ENCODE peak calls at places on chromosome 14, in eight cellular contexts. S is astrocyte; M is neuronal stem cell; W is CD4-positive, alpha-beta memory T cell; Y is cardiac muscle cell; K is Peyer's patch; A is HCT116; V is CD8-positive, alpha-beta memory T cell. O is an unnamed sample.
A peak's percentile ranks its signal among the peaks of the same experiment; 100 is the strongest.

GRCh38 chr14:56378046-56378445 is 201.6 kb upstream of the TMEM260 start:
- DNase-seq in V (no peak), A (no peak), S (no peak), M (no peak), Y (no peak), K (no peak), W (no peak), O (no peak)

GRCh38 chr14:104741803-104742251 is 11.1 kb upstream of the SIVA1 start:
- DNase-seq in K (no peak), W (no peak), M (no peak), A (no peak), Y (no peak), S (no peak), V (no peak), O (no peak)

GRCh38 chr14:89856871-89857345 is 97.6 kb downstream of the EFCAB11 start:
- DNase-seq in M (no peak), W (no peak), S (peak; percentile 52), A (no peak), V (no peak), K (no peak), Y (peak; percentile 52), O (no peak)

GRCh38 chr14:63361790-63362189 is 43.1 kb upstream of the GPHB5 start:
- DNase-seq in S (no peak), W (no peak), A (no peak), K (no peak), V (no peak), M (no peak), Y (no peak), O (no peak)

GRCh38 chr14:89589400-89590128 is 172.5 kb upstream of the FOXN3 start:
- DNase-seq in Y (no peak), K (no peak), W (no peak), S (no peak), V (no peak), A (no peak), M (no peak), O (no peak)

GRCh38 chr14:60331201-60332045 is 82.4 kb downstream of the PPM1A start:
- DNase-seq in Y (peak; percentile 63), W (peak; percentile 70), K (peak; percentile 88), M (peak; percentile 88), A (peak; percentile 67), V (peak; percentile 76), S (peak; percentile 10), O (peak; percentile 76)

GRCh38 chr14:73949752-73950734 is at the start of the genes COQ6 and FAM161B:
- DNase-seq in K (peak; percentile 97), M (peak; percentile 94), Y (peak; percentile 97), W (peak; percentile 94), S (peak; percentile 94), A (peak; percentile 97), V (peak; percentile 96), O (peak; percentile 89)

GRCh38 chr14:80055912-80056801 is 155.1 kb downstream of the DIO2 start:
- DNase-seq in S (peak; percentile 46), K (peak; percentile 44), V (no peak), A (no peak), M (peak; percentile 44), Y (peak; percentile 70), W (no peak), O (no peak)

GRCh38 chr14:98959958-98960616 is 311.9 kb downstream of the BCL11B start:
- DNase-seq in M (no peak), A (no peak), V (no peak), W (no peak), Y (no peak), K (no peak), S (no peak), O (no peak)

GRCh38 chr14:96309907-96310330 is 53.2 kb downstream of the ATG2B start:
- DNase-seq in K (no peak), S (no peak), A (no peak), V (no peak), W (no peak), Y (no peak), M (no peak), O (no peak)

GRCh38 chr14:101969480-101969879 is 5.1 kb downstream of the DYNC1H1 start:
- DNase-seq in W (no peak), S (no peak), A (no peak), V (no peak), K (no peak), M (no peak), Y (no peak), O (no peak)
- H3K4me1 ChIP-seq in W (peaks cover 60% of the 10 kb centered on the region), S (peaks cover 35% of the 10 kb centered on the region), A (peaks cover 43% of the 10 kb centered on the region), V (peaks cover 36% of the 10 kb centered on the region), K (no peaks in the 10 kb centered on the region), M (no peaks in the 10 kb centered on the region), Y (peaks cover 12% of the 10 kb centered on the region), O (peaks cover 40% of the 10 kb centered on the region)

GRCh38 chr14:103205541-103205906 is 82.3 kb downstream of the TNFAIP2 start:
- DNase-seq in Y (no peak), S (no peak), M (no peak), K (no peak), V (no peak), W (no peak), A (no peak), O (no peak)

GRCh38 chr14:103207038-103207403 is 83.8 kb downstream of the TNFAIP2 start:
- DNase-seq in K (peak; percentile 81), Y (peak; percentile 59), S (peak; percentile 12), M (no peak), A (no peak), W (no peak), V (no peak), O (no peak)

GRCh38 chr14:103207404-103208072 is 84.3 kb downstream of the TNFAIP2 start:
- DNase-seq in Y (no peak), S (peak; percentile 8), M (no peak), V (no peak), W (no peak), K (no peak), A (no peak), O (no peak)

GRCh38 chr14:103206023-103206481 is 82.8 kb downstream of the TNFAIP2 start:
- DNase-seq in W (no peak), V (no peak), K (no peak), Y (no peak), A (no peak), S (peak; percentile 6), M (no peak), O (no peak)

GRCh38 chr14:103204852-103205540 is 81.7 kb downstream of the TNFAIP2 start:
- DNase-seq in V (no peak), A (peak; percentile 40), S (peak; percentile 36), W (no peak), M (no peak), K (no peak), Y (no peak), O (no peak)
- H3K9me3 ChIP-seq in V (peaks cover 11% of the 10 kb centered on the region), A (peaks cover 10% of the 10 kb centered on the region), S (peaks cover 13% of the 10 kb centered on the region), W (peaks cover 8% of the 10 kb centered on the region), M (peaks cover 24% of the 10 kb centered on the region), K (no peaks in the 10 kb centered on the region), Y (no peaks in the 10 kb centered on the region), O (peaks cover 18% of the 10 kb centered on the region)

GRCh38 chr14:77007339-77007974 is 21.1 kb downstream of the IRF2BPL start:
- DNase-seq in S (no peak), W (no peak), V (no peak), K (no peak), A (no peak), M (no peak), Y (no peak), O (no peak)

GRCh38 chr14:77003960-77004710 is 24.4 kb downstream of the IRF2BPL start:
- DNase-seq in K (no peak), W (no peak), A (no peak), V (no peak), M (no peak), S (peak; percentile 65), Y (peak; percentile 55), O (no peak)

GRCh38 chr14:77006127-77006526 is 22.4 kb downstream of the IRF2BPL start:
- DNase-seq in K (no peak), Y (no peak), A (no peak), W (no peak), M (no peak), V (no peak), S (no peak), O (no peak)

GRCh38 chr14:77004711-77005460 is 23.6 kb downstream of the IRF2BPL start:
- DNase-seq in K (no peak), A (no peak), V (no peak), M (no peak), Y (no peak), W (no peak), S (no peak), O (no peak)

DNA sequence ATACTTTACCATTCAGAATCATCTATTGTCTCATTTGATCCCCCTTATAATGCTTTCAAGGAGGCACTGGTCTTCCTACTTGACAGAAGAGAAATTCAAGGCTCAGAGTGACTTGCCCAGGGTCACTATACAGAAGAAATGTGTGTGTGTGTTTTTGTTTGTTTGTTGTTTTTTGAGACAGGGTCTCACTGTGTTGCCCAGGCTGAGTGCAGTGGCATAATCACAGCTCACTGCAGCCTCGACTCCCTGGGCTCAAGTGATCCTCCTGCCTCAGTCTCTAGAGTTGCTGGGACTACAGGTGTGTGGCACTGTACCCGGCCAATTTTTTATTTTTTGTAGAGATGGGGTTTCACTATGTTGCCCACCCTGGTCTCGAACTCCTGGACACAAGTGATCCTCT is 22.9 kb downstream of the IRF2BPL start:
- DNase-seq in M (no peak), A (no peak), W (no peak), Y (no peak), S (no peak), K (no peak), V (no peak), O (no peak)
- H3K27ac ChIP-seq in M (no peak overlapping the region), A (no peak overlapping the region), W (no peak overlapping the region), Y (no peak overlapping the region), S (no peak overlapping the region), K (no peak overlapping the region), V (no peak overlapping the region), O (no peak overlapping the region)

DNA sequence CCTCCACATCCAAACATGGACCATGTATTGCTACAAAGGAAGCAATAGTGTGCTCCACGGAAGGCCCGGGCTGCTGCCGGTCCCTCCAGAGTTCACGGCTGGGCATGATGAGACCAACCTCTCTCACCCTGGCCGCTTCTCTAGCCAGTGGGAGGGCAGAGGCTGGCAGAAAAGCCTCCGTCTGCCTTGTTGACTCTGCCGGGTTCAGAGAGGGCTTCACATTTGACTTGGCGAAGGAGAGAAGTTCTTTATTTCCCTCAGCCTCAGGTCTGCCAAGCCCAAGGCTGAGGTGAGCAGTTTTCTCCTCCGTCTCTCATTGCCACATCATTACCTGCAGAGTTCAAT is 230.0 kb downstream of the ZFP36L1 start:
- DNase-seq in W (no peak), M (no peak), Y (no peak), S (no peak), K (no peak), V (no peak), A (no peak), O (no peak)
- H3K4me1 ChIP-seq in W (peaks cover 17% of the 10 kb centered on the region), M (peaks cover 14% of the 10 kb centered on the region), Y (peaks cover 38% of the 10 kb centered on the region), S (peaks cover 13% of the 10 kb centered on the region), K (no peaks in the 10 kb centered on the region), V (peaks cover 17% of the 10 kb centered on the region), A (peaks cover 60% of the 10 kb centered on the region), O (peaks cover 11% of the 10 kb centered on the region)

GRCh38 chr14:106826833-106827369 is 1300.5 kb downstream of the TMEM121 start:
- DNase-seq in K (no peak), W (no peak), A (no peak), Y (no peak), V (no peak), M (no peak), S (no peak), O (no peak)
- H3K9me3 ChIP-seq in K (no peaks in the 10 kb centered on the region), W (no peaks in the 10 kb centered on the region), A (no peaks in the 10 kb centered on the region), Y (no peaks in the 10 kb centered on the region), V (no peaks in the 10 kb centered on the region), M (peaks cover 41% of the 10 kb centered on the region), S (no peaks in the 10 kb centered on the region), O (no peaks in the 10 kb centered on the region)